ENCODE peak calls at places on chromosomes 7 and 10, in eight cellular contexts. R is HuH-7.5, W is NCI-H146, X is astrocyte of the spinal cord, C is keratinocyte, U is brain microvascular endothelial cell, J is upper lobe of left lung, Z is germinal center. V is an unnamed sample.

GRCh38 chr7:46244752-46245151 is 323.7 kb upstream of the IGFBP3 start:
- DNase-seq in R (no peak), W (no peak), X (no peak), C (no peak), U (no peak), J (no peak), Z (no peak), V (no peak)

GRCh38 chr10:128147064-128147463 is 20.8 kb upstream of the MKI67 start:
- DNase-seq in R (no peak), W (no peak), X (no peak), C (no peak), U (no peak), J (no peak), Z (no peak), V (no peak)

GRCh38 chr10:122264442-122264841 is 6.7 kb upstream of the BTBD16 start:
- DNase-seq in R (no peak), W (no peak), X (peak; percentile 32), C (no peak), U (no peak), J (no peak), Z (no peak), V (no peak)

GRCh38 chr10:17206210-17206709 is 4.8 kb upstream of the TRDMT1 start:
- DNase-seq in R (no peak), W (no peak), X (peak; percentile 73), C (no peak), U (peak; percentile 92), J (no peak), Z (no peak), V (peak; percentile 82)

GRCh38 chr7:24727165-24728120 is 29.8 kb downstream of the GSDME start:
- DNase-seq in R (no peak), W (no peak), X (no peak), C (no peak), U (no peak), J (no peak), Z (no peak), V (no peak)

GRCh38 chr10:78957471-78958039 is 111.2 kb upstream of the ZMIZ1 start:
- DNase-seq in R (no peak), W (no peak), X (peak; percentile 76), C (no peak), U (peak; percentile 67), J (no peak), Z (no peak), V (no peak)

GRCh38 chr7:118590107-118590506 is 365.6 kb downstream of the ANKRD7 start:
- DNase-seq in R (no peak), W (peak; percentile 11), X (peak; percentile 9), C (no peak), U (peak; percentile 7), J (no peak), Z (no peak), V (peak; percentile 22)

GRCh38 chr10:104080762-104081161 is 4.9 kb downstream of the COL17A1 start:
- DNase-seq in R (no peak), W (peak; percentile 95), X (no peak), C (no peak), U (no peak), J (no peak), Z (peak; percentile 13), V (peak; percentile 75)

GRCh38 chr7:131183611-131184119 is 144.0 kb upstream of the MKLN1 start:
- DNase-seq in R (no peak), W (no peak), X (no peak), C (no peak), U (no peak), J (no peak), Z (no peak), V (no peak)

GRCh38 chr10:34522542-34522941 is 292.6 kb downstream of the PARD3 start:
- DNase-seq in R (no peak), W (peak; percentile 81), X (peak; percentile 52), C (no peak), U (peak; percentile 67), J (no peak), Z (peak; percentile 25), V (peak; percentile 76)

GRCh38 chr10:86632009-86632800 is 22.1 kb upstream of the OPN4 start:
- DNase-seq in R (peak; percentile 56), W (peak; percentile 77), X (no peak), C (no peak), U (no peak), J (peak; percentile 88), Z (no peak), V (no peak)

GRCh38 chr10:22340362-22341189 is 4.7 kb upstream of the SPAG6 start:
- DNase-seq in R (peak; percentile 83), W (peak; percentile 86), X (peak; percentile 88), C (no peak), U (peak; percentile 61), J (peak; percentile 94), Z (peak; percentile 71), V (peak; percentile 66)

GRCh38 chr7:136251826-136252225 is 274.7 kb upstream of the MTPN start:
- DNase-seq in R (no peak), W (no peak), X (no peak), C (no peak), U (no peak), J (no peak), Z (no peak), V (no peak)

GRCh38 chr7:103113164-103113563 is 35.7 kb downstream of the NAPEPLD start:
- DNase-seq in R (no peak), W (no peak), X (peak; percentile 96), C (peak; percentile 73), U (peak; percentile 77), J (no peak), Z (no peak), V (no peak)

GRCh38 chr10:92760609-92761008 is 70.9 kb downstream of the HHEX start:
- DNase-seq in R (no peak), W (no peak), X (peak; percentile 60), C (no peak), U (peak; percentile 30), J (no peak), Z (no peak), V (no peak)

GRCh38 chr10:88702848-88703597 is 3.0 kb upstream of the LIPK start:
- DNase-seq in R (peak; percentile 5), W (peak; percentile 98), X (peak; percentile 59), C (peak; percentile 73), U (no peak), J (no peak), Z (no peak), V (no peak)

GRCh38 chr10:63375859-63376258 is 89.9 kb downstream of the JMJD1C start:
- DNase-seq in R (no peak), W (no peak), X (peak; percentile 37), C (no peak), U (peak; percentile 38), J (no peak), Z (no peak), V (no peak)

GRCh38 chr7:28731092-28731491 is 227.0 kb downstream of the TRIL start:
- DNase-seq in R (no peak), W (no peak), X (no peak), C (no peak), U (no peak), J (no peak), Z (no peak), V (no peak)

GRCh38 chr10:103458720-103459119 is at the start of gene CALHM1:
- DNase-seq in R (no peak), W (peak; percentile 85), X (no peak), C (no peak), U (no peak), J (no peak), Z (peak; percentile 47), V (no peak)

GRCh38 chr7:101201695-101202602 is 1.1 kb upstream of the MOGAT3 start:
- DNase-seq in R (peak; percentile 61), W (peak; percentile 63), X (no peak), C (no peak), U (no peak), J (peak; percentile 85), Z (peak; percentile 54), V (no peak)

GRCh38 chr7:151876112-151876898 is 610 bp downstream of the PRKAG2 start:
- DNase-seq in R (peak; percentile 62), W (peak; percentile 26), X (peak; percentile 12), C (no peak), U (no peak), J (peak; percentile 94), Z (peak; percentile 53), V (peak; percentile 73)

GRCh38 chr10:42769653-42770052 is 12.9 kb upstream of the BMS1 start:
- DNase-seq in R (no peak), W (no peak), X (no peak), C (no peak), U (no peak), J (peak; percentile 68), Z (no peak), V (no peak)

GRCh38 chr7:132575987-132576722 is at the start of gene PLXNA4:
- DNase-seq in R (peak; percentile 28), W (peak; percentile 5), X (no peak), C (no peak), U (no peak), J (peak; percentile 82), Z (no peak), V (peak; percentile 12)

GRCh38 chr10:61842755-61843497 is 58.6 kb upstream of the ARID5B start:
- DNase-seq in R (no peak), W (no peak), X (peak; percentile 70), C (peak; percentile 15), U (peak; percentile 57), J (no peak), Z (no peak), V (no peak)

GRCh38 chr7:158760936-158761335 is 56.3 kb upstream of the NCAPG2 start:
- DNase-seq in R (no peak), W (no peak), X (no peak), C (no peak), U (no peak), J (no peak), Z (no peak), V (no peak)

GRCh38 chr7:142002179-142002578 is 6.5 kb downstream of the MGAM start:
- DNase-seq in R (no peak), W (no peak), X (no peak), C (no peak), U (no peak), J (no peak), Z (no peak), V (no peak)

GRCh38 chr7:111438369-111439289 is 123.7 kb downstream of the IMMP2L start:
- DNase-seq in R (no peak), W (peak; percentile 3), X (peak; percentile 74), C (no peak), U (peak; percentile 71), J (no peak), Z (no peak), V (no peak)

GRCh38 chr7:50754684-50755083 is 28.0 kb downstream of the GRB10 start:
- DNase-seq in R (no peak), W (no peak), X (no peak), C (no peak), U (no peak), J (no peak), Z (no peak), V (no peak)

GRCh38 chr7:7848245-7848644 is 120.4 kb upstream of the GLCCI1 start:
- DNase-seq in R (no peak), W (no peak), X (no peak), C (no peak), U (no peak), J (no peak), Z (no peak), V (no peak)

GRCh38 chr7:90232440-90232839 is 12.5 kb upstream of the CFAP69 start:
- DNase-seq in R (no peak), W (no peak), X (no peak), C (no peak), U (no peak), J (no peak), Z (no peak), V (no peak)

GRCh38 chr7:21028186-21028989 is 241.7 kb upstream of the SP8 start:
- DNase-seq in R (no peak), W (peak; percentile 86), X (peak; percentile 1), C (no peak), U (no peak), J (no peak), Z (no peak), V (no peak)